ENCODE peak calls at places on chromosomes 11 and 22, in six cellular contexts. M is A549, W is neural progenitor cell, Z is MM.1S, I is sigmoid colon, B is AG09319. L is an unnamed sample.

GRCh38 chr22:34841321-34841901 is 224.5 kb upstream of the ISX start:
- DNase-seq in M (no peak), W (peak), Z (no peak), I (no peak), B (no peak), L (no peak)

GRCh38 chr22:17785185-17786184 is 11.2 kb upstream of the BID start:
- DNase-seq in M (peak), W (peak), Z (peak), I (peak), B (no peak), L (no peak)

GRCh38 chr22:17638182-17638431 is 450 bp upstream of the BCL2L13 start:
- DNase-seq in M (peak), W (no peak), Z (no peak), I (no peak), B (no peak), L (no peak)

GRCh38 chr22:28181332-28181731 is 262.3 kb upstream of the PITPNB start:
- DNase-seq in M (no peak), W (no peak), Z (no peak), I (no peak), B (no peak), L (no peak)

GRCh38 chr11:114354076-114354475 is 46.2 kb downstream of the C11orf71 start:
- DNase-seq in M (no peak), W (no peak), Z (no peak), I (no peak), B (no peak), L (no peak)

GRCh38 chr22:35521358-35522264 is 19.0 kb upstream of the RASD2 start:
- DNase-seq in M (no peak), W (no peak), Z (no peak), I (no peak), B (no peak), L (no peak)

GRCh38 chr11:113994077-113994954 is 19.4 kb downstream of the HTR3A start:
- DNase-seq in M (peak), W (peak), Z (no peak), I (no peak), B (no peak), L (no peak)

GRCh38 chr11:96324912-96325311 is 18.1 kb downstream of the MAML2 start:
- DNase-seq in M (no peak), W (no peak), Z (no peak), I (no peak), B (no peak), L (no peak)

GRCh38 chr11:2846056-2846455 is 39.5 kb downstream of the CDKN1C start:
- DNase-seq in M (no peak), W (no peak), Z (no peak), I (no peak), B (no peak), L (no peak)

GRCh38 chr22:39205344-39206021 is 39.3 kb downstream of the PDGFB start:
- DNase-seq in M (peak), W (no peak), Z (no peak), I (peak), B (no peak), L (peak)

GRCh38 chr11:8832571-8833260 is 78.3 kb upstream of the AKIP1 start:
- DNase-seq in M (no peak), W (no peak), Z (peak), I (peak), B (peak), L (no peak)

GRCh38 chr11:31652528-31652927 is 143.0 kb downstream of the ELP4 start:
- DNase-seq in M (no peak), W (no peak), Z (peak), I (no peak), B (no peak), L (no peak)

GRCh38 chr11:128548655-128549255 is 38.6 kb downstream of the ETS1 start:
- DNase-seq in M (no peak), W (peak), Z (no peak), I (peak), B (no peak), L (no peak)

GRCh38 chr11:12119502-12119901 is 9.1 kb downstream of the MICAL2 start:
- DNase-seq in M (no peak), W (no peak), Z (no peak), I (no peak), B (no peak), L (no peak)

GRCh38 chr11:116072776-116073175 is 568.6 kb upstream of the CADM1 start:
- DNase-seq in M (no peak), W (peak), Z (no peak), I (no peak), B (no peak), L (no peak)

GRCh38 chr11:6468712-6469495 is 4.8 kb downstream of the TRIM3 start:
- DNase-seq in M (no peak), W (peak), Z (no peak), I (peak), B (peak), L (peak)

GRCh38 chr11:8863838-8864237 is 47.2 kb upstream of the AKIP1 start:
- DNase-seq in M (no peak), W (no peak), Z (no peak), I (no peak), B (no peak), L (no peak)

GRCh38 chr11:130631119-130631518 is 182.7 kb downstream of the ADAMTS15 start:
- DNase-seq in M (peak), W (no peak), Z (no peak), I (no peak), B (no peak), L (no peak)

GRCh38 chr11:1749020-1749758 is 1.2 kb downstream of the IFITM10 start:
- DNase-seq in M (no peak), W (peak), Z (no peak), I (no peak), B (no peak), L (peak)

GRCh38 chr11:73147771-73148681 is 5.9 kb upstream of the FCHSD2 start:
- DNase-seq in M (no peak), W (no peak), Z (no peak), I (peak), B (no peak), L (no peak)

GRCh38 chr11:46127150-46127638 is 5.9 kb upstream of the PHF21A start:
- DNase-seq in M (peak), W (peak), Z (peak), I (no peak), B (no peak), L (no peak)
- TF ChIP-seq CTCF in M (peak), W (peak), Z (peak), I (no peak), B (peak), L (peak)

GRCh38 chr11:66665369-66665768 is 12.3 kb downstream of the RBM4B start:
- DNase-seq in M (no peak), W (no peak), Z (no peak), I (no peak), B (no peak), L (no peak)

GRCh38 chr11:66670816-66671215 is 6.9 kb downstream of the RBM4B start:
- DNase-seq in M (no peak), W (no peak), Z (no peak), I (no peak), B (no peak), L (no peak)

GRCh38 chr11:66663741-66664296 is 13.9 kb downstream of the RBM4B start:
- DNase-seq in M (no peak), W (no peak), Z (no peak), I (no peak), B (no peak), L (no peak)

GRCh38 chr11:66668653-66669430 is 8.8 kb downstream of the RBM4B start:
- DNase-seq in M (no peak), W (no peak), Z (no peak), I (no peak), B (no peak), L (no peak)
- TF ChIP-seq CTCF in M (no peak), W (no peak), Z (no peak), I (no peak), B (no peak), L (no peak)

DNA sequence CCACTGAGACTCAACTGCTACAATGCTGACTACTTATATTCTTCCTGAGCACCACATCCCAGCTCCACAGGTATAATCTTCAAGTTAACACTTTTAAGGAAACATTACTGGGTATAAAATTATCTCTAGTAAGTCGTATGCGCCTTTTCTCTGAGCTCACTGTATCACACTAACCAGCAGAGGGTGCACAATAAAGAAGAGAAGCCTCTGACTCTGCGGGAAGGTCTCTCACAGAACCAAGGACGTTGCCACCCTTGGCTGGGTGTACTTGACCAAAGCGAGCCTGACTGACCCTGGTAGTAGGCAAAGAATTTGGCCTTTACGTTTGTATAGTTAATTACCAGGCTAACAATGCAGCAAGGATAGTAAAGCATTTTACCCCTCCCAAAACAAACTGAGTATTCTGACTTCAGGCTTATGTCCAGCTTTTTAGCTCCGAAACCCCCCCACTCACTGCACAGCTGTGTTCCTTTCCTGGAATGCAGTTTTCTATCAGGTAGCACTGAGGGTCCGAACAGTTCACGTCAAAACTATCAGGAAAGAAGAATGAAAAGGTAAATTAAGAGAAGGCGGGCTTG is at the start of gene BTBD18:
- DNase-seq in M (peak), W (peak), Z (no peak), I (no peak), B (no peak), L (no peak)
- TF ChIP-seq CTCF in M (peak), W (peak), Z (no peak), I (peak), B (peak), L (peak)

GRCh38 chr22:31489632-31490495 is at the start of gene EIF4ENIF1:
- DNase-seq in M (peak), W (peak), Z (peak), I (peak), B (peak), L (peak)

GRCh38 chr22:31492151-31492550 is 2.5 kb upstream of the EIF4ENIF1 start:
- DNase-seq in M (no peak), W (no peak), Z (no peak), I (no peak), B (no peak), L (no peak)

GRCh38 chr22:31488988-31489617 is 539 bp downstream of the EIF4ENIF1 start:
- DNase-seq in M (no peak), W (peak), Z (peak), I (no peak), B (no peak), L (no peak)

GRCh38 chr22:31491218-31491962 is 1.7 kb upstream of the EIF4ENIF1 start:
- DNase-seq in M (no peak), W (peak), Z (no peak), I (no peak), B (no peak), L (no peak)

GRCh38 chr22:31490496-31490925 is 869 bp upstream of the EIF4ENIF1 start:
- DNase-seq in M (peak), W (peak), Z (peak), I (peak), B (peak), L (no peak)
- TF ChIP-seq CTCF in M (no peak), W (no peak), Z (no peak), I (no peak), B (peak), L (peak)

GRCh38 chr11:16512842-16513241 is 156.5 kb upstream of the SOX6 start:
- DNase-seq in M (no peak), W (no peak), Z (peak), I (no peak), B (no peak), L (no peak)
- TF ChIP-seq CTCF in M (no peak), W (no peak), Z (no peak), I (no peak), B (no peak), L (no peak)

DNA sequence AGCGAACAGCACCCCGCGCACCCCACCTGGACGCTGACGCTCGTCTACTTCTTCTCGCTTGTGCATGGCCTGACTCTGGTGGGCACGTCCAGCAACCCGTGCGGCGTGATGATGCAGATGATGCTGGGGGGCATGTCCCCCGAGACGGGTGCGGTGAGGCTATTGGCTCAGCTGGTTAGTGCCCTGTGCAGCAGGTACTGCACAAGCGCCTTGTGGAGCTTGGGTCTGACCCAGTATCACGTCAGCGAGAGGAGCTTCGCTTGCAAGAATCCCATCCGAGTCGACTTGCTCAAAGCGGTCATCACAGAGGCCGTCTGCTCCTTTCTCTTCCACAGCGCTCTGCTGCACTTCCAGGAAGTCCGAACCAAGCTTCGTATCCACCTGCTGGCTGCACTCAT is 440 bp downstream of the AQP11 start:
- DNase-seq in M (peak), W (peak), Z (peak), I (peak), B (no peak), L (no peak)
- TF ChIP-seq CTCF in M (no peak), W (peak), Z (peak), I (no peak), B (no peak), L (no peak)

GRCh38 chr22:25404556-25404922 is 159.9 kb upstream of the GRK3 start:
- DNase-seq in M (no peak), W (peak), Z (peak), I (peak), B (no peak), L (no peak)

GRCh38 chr22:25404923-25405853 is 159.3 kb upstream of the GRK3 start:
- DNase-seq in M (peak), W (peak), Z (peak), I (peak), B (peak), L (no peak)

GRCh38 chr22:25403284-25403606 is 161.2 kb upstream of the GRK3 start:
- DNase-seq in M (no peak), W (no peak), Z (no peak), I (no peak), B (no peak), L (no peak)

GRCh38 chr22:25402501-25403283 is 161.8 kb upstream of the GRK3 start:
- DNase-seq in M (no peak), W (no peak), Z (no peak), I (peak), B (no peak), L (no peak)

DNA sequence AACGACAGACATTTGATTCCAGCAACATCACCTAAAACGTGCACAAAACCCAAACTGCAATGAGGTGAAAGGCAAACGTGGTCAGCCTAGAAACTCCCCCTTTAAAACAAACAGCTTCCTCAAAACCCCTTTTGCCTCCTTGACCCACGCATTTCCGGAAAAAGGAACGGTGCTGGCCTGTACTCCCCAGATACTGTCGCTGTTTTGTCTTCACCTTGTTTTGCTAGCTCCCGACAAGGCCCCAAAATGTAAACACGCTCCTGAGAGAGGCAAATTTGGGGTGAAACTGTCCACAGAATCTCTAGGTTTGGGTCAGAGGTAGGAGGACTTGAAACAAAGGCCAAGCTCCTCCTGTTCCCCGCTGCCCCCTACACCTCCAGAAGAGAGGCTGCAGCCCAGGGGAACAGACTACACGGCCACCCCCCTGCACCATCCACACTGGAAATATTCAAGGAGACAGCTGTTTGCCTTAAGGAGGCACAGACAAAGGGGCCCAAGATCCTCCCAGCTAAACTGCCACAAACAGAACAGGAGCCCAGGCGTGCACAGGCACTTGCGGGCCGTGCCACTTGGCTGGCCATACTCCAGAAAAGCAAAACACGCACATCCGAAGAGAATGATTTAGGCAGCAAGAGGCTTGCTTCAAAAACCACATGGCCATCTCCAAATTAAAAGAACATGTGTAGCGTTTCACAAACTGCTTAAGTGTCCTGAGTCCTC is 160.6 kb upstream of the GRK3 start:
- DNase-seq in M (no peak), W (peak), Z (no peak), I (peak), B (peak), L (no peak)
- TF ChIP-seq CTCF in M (no peak), W (no peak), Z (no peak), I (no peak), B (no peak), L (no peak)

GRCh38 chr11:521179-521688 is 14.1 kb downstream of the HRAS start:
- DNase-seq in M (no peak), W (no peak), Z (no peak), I (no peak), B (no peak), L (no peak)

GRCh38 chr11:528815-529728 is 6.3 kb downstream of the HRAS start:
- DNase-seq in M (no peak), W (no peak), Z (no peak), I (no peak), B (no peak), L (peak)

GRCh38 chr11:528166-528814 is 7.1 kb downstream of the HRAS start:
- DNase-seq in M (no peak), W (no peak), Z (no peak), I (no peak), B (no peak), L (no peak)

GRCh38 chr11:529740-530411 is 5.5 kb downstream of the HRAS start:
- DNase-seq in M (no peak), W (no peak), Z (no peak), I (no peak), B (no peak), L (peak)

GRCh38 chr11:526192-526591 is 9.2 kb downstream of the HRAS start:
- DNase-seq in M (no peak), W (no peak), Z (no peak), I (no peak), B (no peak), L (no peak)
- TF ChIP-seq CTCF in M (no peak), W (no peak), Z (no peak), I (no peak), B (no peak), L (no peak)

L was measured in chondrocyte.